ENCODE peak calls at places on chromosomes 16 and 17, in nine cellular contexts. One of them, this sample, is unnamed.

GRCh38 chr16:66408181-66409048 is 18.7 kb upstream of the BEAN1 start:
- DNase-seq in KG1: peak; percentile 24
- DNase-seq in PC-3: peak; percentile 80
- DNase-seq in adrenal gland: peak; percentile 29
- DNase-seq in ovary: no peak
- DNase-seq in uterus: no peak
- DNase-seq in activated CD8-positive, alpha-beta T cell treated with anti-CD3 and anti-CD28 coated beads, Interleukin-2, amount 10 ng/mL, durations not matched to agents 7 days and 5 days: peak; percentile 39
- DNase-seq in HCT116: peak; percentile 60
- DNase-seq in BE2C: peak; percentile 44
- DNase-seq in this sample: peak; percentile 94

GRCh38 chr16:24544640-24545039 is 5.3 kb downstream of the RBBP6 start:
- DNase-seq in activated CD8-positive, alpha-beta T cell treated with anti-CD3 and anti-CD28 coated beads, Interleukin-2, amount 10 ng/mL, durations not matched to agents 7 days and 5 days: no peak
- DNase-seq in adrenal gland: no peak
- DNase-seq in uterus: no peak
- DNase-seq in BE2C: no peak
- DNase-seq in HCT116: no peak
- DNase-seq in ovary: no peak
- DNase-seq in KG1: no peak
- DNase-seq in PC-3: no peak
- DNase-seq in this sample: no peak

GRCh38 chr16:78633551-78633950 is 534.1 kb downstream of the WWOX start:
- DNase-seq in PC-3: no peak
- DNase-seq in HCT116: no peak
- DNase-seq in BE2C: no peak
- DNase-seq in uterus: peak; percentile 54
- DNase-seq in adrenal gland: no peak
- DNase-seq in ovary: no peak
- DNase-seq in KG1: no peak
- DNase-seq in activated CD8-positive, alpha-beta T cell treated with anti-CD3 and anti-CD28 coated beads, Interleukin-2, amount 10 ng/mL, durations not matched to agents 7 days and 5 days: no peak
- DNase-seq in this sample: no peak

GRCh38 chr16:78609542-78610253 is 510.2 kb downstream of the WWOX start:
- DNase-seq in HCT116: no peak
- DNase-seq in ovary: no peak
- DNase-seq in BE2C: no peak
- DNase-seq in uterus: no peak
- DNase-seq in PC-3: no peak
- DNase-seq in activated CD8-positive, alpha-beta T cell treated with anti-CD3 and anti-CD28 coated beads, Interleukin-2, amount 10 ng/mL, durations not matched to agents 7 days and 5 days: no peak
- DNase-seq in adrenal gland: no peak
- DNase-seq in KG1: no peak
- DNase-seq in this sample: no peak

GRCh38 chr17:8859029-8859803 is 8.3 kb downstream of the PIK3R6 start:
- DNase-seq in adrenal gland: no peak
- DNase-seq in uterus: no peak
- DNase-seq in HCT116: no peak
- DNase-seq in activated CD8-positive, alpha-beta T cell treated with anti-CD3 and anti-CD28 coated beads, Interleukin-2, amount 10 ng/mL, durations not matched to agents 7 days and 5 days: peak; percentile 36
- DNase-seq in BE2C: no peak
- DNase-seq in KG1: no peak
- DNase-seq in ovary: no peak
- DNase-seq in PC-3: no peak
- DNase-seq in this sample: peak; percentile 80

GRCh38 chr17:17096438-17097178 is 54.4 kb downstream of the MPRIP start:
- DNase-seq in adrenal gland: no peak
- DNase-seq in uterus: no peak
- DNase-seq in PC-3: no peak
- DNase-seq in KG1: no peak
- DNase-seq in activated CD8-positive, alpha-beta T cell treated with anti-CD3 and anti-CD28 coated beads, Interleukin-2, amount 10 ng/mL, durations not matched to agents 7 days and 5 days: no peak
- DNase-seq in ovary: no peak
- DNase-seq in BE2C: no peak
- DNase-seq in HCT116: no peak
- DNase-seq in this sample: peak; percentile 87

GRCh38 chr17:77495575-77495974 is 354.8 kb downstream of the SEC14L1 start:
- DNase-seq in uterus: no peak
- DNase-seq in adrenal gland: peak; percentile 14
- DNase-seq in PC-3: no peak
- DNase-seq in activated CD8-positive, alpha-beta T cell treated with anti-CD3 and anti-CD28 coated beads, Interleukin-2, amount 10 ng/mL, durations not matched to agents 7 days and 5 days: no peak
- DNase-seq in BE2C: no peak
- DNase-seq in HCT116: no peak
- DNase-seq in KG1: no peak
- DNase-seq in ovary: no peak
- DNase-seq in this sample: no peak

GRCh38 chr16:14307623-14308356 is 236.7 kb downstream of the MRTFB start:
- DNase-seq in ovary: no peak
- DNase-seq in activated CD8-positive, alpha-beta T cell treated with anti-CD3 and anti-CD28 coated beads, Interleukin-2, amount 10 ng/mL, durations not matched to agents 7 days and 5 days: no peak
- DNase-seq in adrenal gland: peak; percentile 85
- DNase-seq in BE2C: no peak
- DNase-seq in HCT116: no peak
- DNase-seq in PC-3: no peak
- DNase-seq in KG1: no peak
- DNase-seq in uterus: no peak
- DNase-seq in this sample: peak; percentile 64

GRCh38 chr17:78356163-78356713 is 3.6 kb downstream of the SOCS3 start:
- DNase-seq in uterus: no peak
- DNase-seq in activated CD8-positive, alpha-beta T cell treated with anti-CD3 and anti-CD28 coated beads, Interleukin-2, amount 10 ng/mL, durations not matched to agents 7 days and 5 days: peak; percentile 96
- DNase-seq in KG1: no peak
- DNase-seq in BE2C: no peak
- DNase-seq in HCT116: no peak
- DNase-seq in adrenal gland: peak; percentile 50
- DNase-seq in ovary: no peak
- DNase-seq in PC-3: peak; percentile 48
- DNase-seq in this sample: peak; percentile 98